ENCODE peak calls at places on chromosome 21, in five cellular contexts. X is foreskin fibroblast, U is choroid plexus epithelial cell, G is islet precursor cell, V is adipocyte. Y is an unnamed sample.

GRCh38 chr21:43361493-43362296 is 65.2 kb downstream of the SIK1 start:
- DNase-seq in X (peak), U (peak), G (no peak), V (peak), Y (peak)

GRCh38 chr21:37220433-37220980 is 46.6 kb downstream of the VPS26C start:
- DNase-seq in X (peak), U (peak), G (no peak), V (peak), Y (no peak)

GRCh38 chr21:23853796-23854379 is 1753.4 kb downstream of the MRPL39 start:
- DNase-seq in X (no peak), U (peak), G (no peak), V (peak), Y (no peak)

GRCh38 chr21:32499249-32500055 is 85.9 kb downstream of the TCP10L start:
- DNase-seq in X (peak), U (peak), G (peak), V (peak), Y (no peak)

GRCh38 chr21:31173881-31174555 is 135.7 kb upstream of the KRTAP19-8 start:
- DNase-seq in X (peak), U (no peak), G (peak), V (no peak), Y (peak)

GRCh38 chr21:27759091-27759659 is 792.3 kb upstream of the ADAMTS5 start:
- DNase-seq in X (no peak), U (no peak), G (peak), V (no peak), Y (peak)

GRCh38 chr21:41321211-41321907 is 4.8 kb downstream of the FAM3B start:
- DNase-seq in X (no peak), U (no peak), G (no peak), V (no peak), Y (no peak)

GRCh38 chr21:44964381-44964780 is 24.6 kb downstream of the SLX9 start:
- DNase-seq in X (no peak), U (no peak), G (no peak), V (no peak), Y (no peak)

GRCh38 chr21:26717146-26717739 is 128.0 kb downstream of the ADAMTS1 start:
- DNase-seq in X (peak), U (peak), G (no peak), V (peak), Y (peak)

GRCh38 chr21:33011462-33011861 is 14.3 kb upstream of the OLIG2 start:
- DNase-seq in X (peak), U (peak), G (peak), V (peak), Y (peak)

GRCh38 chr21:42568834-42569731 is 55.4 kb downstream of the SLC37A1 start:
- DNase-seq in X (no peak), U (no peak), G (peak), V (no peak), Y (no peak)

GRCh38 chr21:33668180-33668579 is 25.9 kb downstream of the ITSN1 start:
- DNase-seq in X (peak), U (peak), G (no peak), V (peak), Y (peak)

GRCh38 chr21:34345091-34345871 is 18.5 kb upstream of the KCNE2 start:
- DNase-seq in X (peak), U (peak), G (peak), V (peak), Y (peak)

GRCh38 chr21:36584980-36585940 is 105.3 kb upstream of the CLDN14 start:
- DNase-seq in X (no peak), U (peak), G (no peak), V (no peak), Y (no peak)

GRCh38 chr21:33884361-33885157 is 31.0 kb downstream of the ATP5PO start:
- DNase-seq in X (no peak), U (no peak), G (no peak), V (peak), Y (no peak)

GRCh38 chr21:37565530-37566223 is 199.1 kb downstream of the DYRK1A start:
- DNase-seq in X (peak), U (peak), G (no peak), V (peak), Y (peak)

GRCh38 chr21:42427809-42428419 is 24.2 kb downstream of the UBASH3A start:
- DNase-seq in X (no peak), U (no peak), G (no peak), V (no peak), Y (no peak)

GRCh38 chr21:15005391-15005790 is 59.4 kb downstream of the NRIP1 start:
- DNase-seq in X (no peak), U (peak), G (peak), V (peak), Y (no peak)

GRCh38 chr21:25835397-25835796 is 100.6 kb downstream of the GABPA start:
- DNase-seq in X (no peak), U (no peak), G (no peak), V (no peak), Y (no peak)

GRCh38 chr21:36535618-36536241 is 55.8 kb upstream of the CLDN14 start:
- DNase-seq in X (no peak), U (no peak), G (peak), V (no peak), Y (no peak)

GRCh38 chr21:20644552-20644951 is 353.7 kb upstream of the NCAM2 start:
- DNase-seq in X (no peak), U (no peak), G (no peak), V (no peak), Y (no peak)

GRCh38 chr21:43734830-43735229 is 15.9 kb downstream of the PDXK start:
- DNase-seq in X (no peak), U (peak), G (peak), V (no peak), Y (peak)

GRCh38 chr21:20875741-20876140 is 122.5 kb upstream of the NCAM2 start:
- DNase-seq in X (no peak), U (peak), G (no peak), V (no peak), Y (no peak)

GRCh38 chr21:29105218-29105617 is 25.2 kb upstream of the MAP3K7CL start:
- DNase-seq in X (peak), U (peak), G (no peak), V (no peak), Y (peak)

GRCh38 chr21:42377211-42377950 is 11.0 kb upstream of the TFF1 start:
- DNase-seq in X (no peak), U (no peak), G (no peak), V (no peak), Y (no peak)

GRCh38 chr21:44021064-44021463 is 9.0 kb downstream of the TRAPPC10 start:
- DNase-seq in X (no peak), U (no peak), G (no peak), V (no peak), Y (no peak)

GRCh38 chr21:42533306-42533962 is 19.8 kb downstream of the SLC37A1 start:
- DNase-seq in X (no peak), U (no peak), G (peak), V (no peak), Y (no peak)

GRCh38 chr21:45455321-45456013 is 50.5 kb downstream of the COL18A1 start:
- DNase-seq in X (no peak), U (no peak), G (no peak), V (no peak), Y (no peak)

GRCh38 chr21:27480841-27481261 is 514.0 kb upstream of the ADAMTS5 start:
- DNase-seq in X (peak), U (peak), G (no peak), V (peak), Y (peak)

GRCh38 chr21:37233551-37234146 is 33.5 kb downstream of the VPS26C start:
- DNase-seq in X (no peak), U (no peak), G (no peak), V (no peak), Y (no peak)

GRCh38 chr21:16891821-16892220 is 621.0 kb upstream of the CXADR start:
- DNase-seq in X (peak), U (peak), G (no peak), V (peak), Y (no peak)

GRCh38 chr21:34722684-34723300 is 54.0 kb downstream of the CLIC6 start:
- DNase-seq in X (no peak), U (no peak), G (no peak), V (no peak), Y (no peak)

GRCh38 chr21:35406600-35406999 is 357.5 kb upstream of the RUNX1 start:
- DNase-seq in X (no peak), U (no peak), G (no peak), V (no peak), Y (no peak)

GRCh38 chr21:22536511-22536910 is 1538.3 kb downstream of the NCAM2 start:
- DNase-seq in X (no peak), U (peak), G (no peak), V (no peak), Y (no peak)

GRCh38 chr21:44913425-44914175 is 7.1 kb downstream of the ITGB2 start:
- DNase-seq in X (no peak), U (no peak), G (no peak), V (no peak), Y (no peak)

GRCh38 chr21:38241029-38241740 is 15.6 kb upstream of the KCNJ15 start:
- DNase-seq in X (peak), U (peak), G (no peak), V (no peak), Y (no peak)

GRCh38 chr21:39104911-39105310 is 78.3 kb downstream of the PSMG1 start:
- DNase-seq in X (no peak), U (no peak), G (no peak), V (no peak), Y (no peak)

GRCh38 chr21:15744926-15745325 is 15.1 kb downstream of the USP25 start:
- DNase-seq in X (no peak), U (no peak), G (no peak), V (no peak), Y (no peak)

GRCh38 chr21:44300262-44300959 is 558 bp downstream of the PFKL start:
- DNase-seq in X (peak), U (peak), G (peak), V (peak), Y (peak)

GRCh38 chr21:27423073-27423472 is 456.2 kb upstream of the ADAMTS5 start:
- DNase-seq in X (peak), U (peak), G (peak), V (peak), Y (peak)